ENCODE peak calls at places on chromosomes 1 and 21, in ten cellular contexts. One of them, this sample, is unnamed.

GRCh38 chr1:90716243-90716551 is 905 bp downstream of the BARHL2 start:
- DNase-seq in fibroblast of the aortic adventitia: no peak
- DNase-seq in neural progenitor cell: peak
- DNase-seq in tibial artery: no peak
- DNase-seq in T-helper 17 cell: no peak
- DNase-seq in GM12891: no peak
- DNase-seq in A673: no peak
- DNase-seq in fibroblast of the conjunctiva: no peak
- DNase-seq in activated T-helper 1 cell treated with Interleukin-2 at 50 U/mL for 16 hours: no peak
- DNase-seq in A549: no peak
- DNase-seq in this sample: no peak

GRCh38 chr1:153040950-153041631 is at the start of gene SPRR2D:
- DNase-seq in fibroblast of the aortic adventitia: no peak
- DNase-seq in fibroblast of the conjunctiva: no peak
- DNase-seq in activated T-helper 1 cell treated with Interleukin-2 at 50 U/mL for 16 hours: no peak
- DNase-seq in A673: peak
- DNase-seq in GM12891: no peak
- DNase-seq in neural progenitor cell: no peak
- DNase-seq in A549: no peak
- DNase-seq in tibial artery: no peak
- DNase-seq in T-helper 17 cell: no peak
- DNase-seq in this sample: no peak

GRCh38 chr1:101175886-101176285 is 60.9 kb upstream of the S1PR1 start:
- DNase-seq in T-helper 17 cell: no peak
- DNase-seq in fibroblast of the aortic adventitia: no peak
- DNase-seq in fibroblast of the conjunctiva: no peak
- DNase-seq in activated T-helper 1 cell treated with Interleukin-2 at 50 U/mL for 16 hours: no peak
- DNase-seq in tibial artery: no peak
- DNase-seq in neural progenitor cell: no peak
- DNase-seq in A549: no peak
- DNase-seq in A673: no peak
- DNase-seq in GM12891: no peak
- DNase-seq in this sample: no peak

GRCh38 chr1:170707959-170708666 is 44.2 kb downstream of the PRRX1 start:
- DNase-seq in T-helper 17 cell: no peak
- DNase-seq in GM12891: no peak
- DNase-seq in fibroblast of the aortic adventitia: peak
- DNase-seq in fibroblast of the conjunctiva: peak
- DNase-seq in activated T-helper 1 cell treated with Interleukin-2 at 50 U/mL for 16 hours: no peak
- DNase-seq in A673: peak
- DNase-seq in neural progenitor cell: no peak
- DNase-seq in tibial artery: peak
- DNase-seq in A549: peak
- DNase-seq in this sample: peak

GRCh38 chr1:223702735-223703667 is 9.3 kb upstream of the CAPN2 start:
- DNase-seq in neural progenitor cell: no peak
- DNase-seq in fibroblast of the aortic adventitia: no peak
- DNase-seq in A673: no peak
- DNase-seq in T-helper 17 cell: no peak
- DNase-seq in A549: peak
- DNase-seq in GM12891: no peak
- DNase-seq in activated T-helper 1 cell treated with Interleukin-2 at 50 U/mL for 16 hours: no peak
- DNase-seq in tibial artery: no peak
- DNase-seq in fibroblast of the conjunctiva: no peak
- DNase-seq in this sample: no peak

GRCh38 chr21:25569084-25569483 is 38.2 kb downstream of the MRPL39 start:
- DNase-seq in GM12891: no peak
- DNase-seq in neural progenitor cell: no peak
- DNase-seq in tibial artery: no peak
- DNase-seq in fibroblast of the aortic adventitia: no peak
- DNase-seq in fibroblast of the conjunctiva: no peak
- DNase-seq in A673: peak
- DNase-seq in A549: no peak
- DNase-seq in activated T-helper 1 cell treated with Interleukin-2 at 50 U/mL for 16 hours: no peak
- DNase-seq in T-helper 17 cell: no peak
- DNase-seq in this sample: no peak

GRCh38 chr1:54887665-54888071 is 673 bp upstream of the DHCR24 start:
- DNase-seq in A673: peak
- DNase-seq in GM12891: no peak
- DNase-seq in neural progenitor cell: peak
- DNase-seq in fibroblast of the aortic adventitia: peak
- DNase-seq in T-helper 17 cell: no peak
- DNase-seq in fibroblast of the conjunctiva: no peak
- DNase-seq in activated T-helper 1 cell treated with Interleukin-2 at 50 U/mL for 16 hours: no peak
- DNase-seq in tibial artery: peak
- DNase-seq in A549: no peak
- DNase-seq in this sample: peak

GRCh38 chr1:61055110-61055614 is 27.2 kb upstream of the NFIA start:
- DNase-seq in T-helper 17 cell: no peak
- DNase-seq in A673: no peak
- DNase-seq in fibroblast of the aortic adventitia: peak
- DNase-seq in tibial artery: no peak
- DNase-seq in neural progenitor cell: no peak
- DNase-seq in A549: no peak
- DNase-seq in GM12891: no peak
- DNase-seq in activated T-helper 1 cell treated with Interleukin-2 at 50 U/mL for 16 hours: no peak
- DNase-seq in fibroblast of the conjunctiva: no peak
- DNase-seq in this sample: peak

GRCh38 chr1:195202271-195202670 is 1406.0 kb downstream of the KCNT2 start:
- DNase-seq in tibial artery: no peak
- DNase-seq in activated T-helper 1 cell treated with Interleukin-2 at 50 U/mL for 16 hours: no peak
- DNase-seq in fibroblast of the aortic adventitia: no peak
- DNase-seq in fibroblast of the conjunctiva: no peak
- DNase-seq in GM12891: no peak
- DNase-seq in A673: no peak
- DNase-seq in neural progenitor cell: no peak
- DNase-seq in A549: no peak
- DNase-seq in T-helper 17 cell: no peak
- DNase-seq in this sample: no peak

GRCh38 chr1:175665628-175666027 is 77.8 kb downstream of the TNR start:
- DNase-seq in fibroblast of the aortic adventitia: no peak
- DNase-seq in neural progenitor cell: no peak
- DNase-seq in A673: no peak
- DNase-seq in tibial artery: no peak
- DNase-seq in GM12891: no peak
- DNase-seq in A549: no peak
- DNase-seq in fibroblast of the conjunctiva: no peak
- DNase-seq in activated T-helper 1 cell treated with Interleukin-2 at 50 U/mL for 16 hours: no peak
- DNase-seq in T-helper 17 cell: no peak
- DNase-seq in this sample: no peak

GRCh38 chr1:29974345-29974744 is 738.0 kb downstream of the PTPRU start:
- DNase-seq in fibroblast of the aortic adventitia: peak
- DNase-seq in T-helper 17 cell: no peak
- DNase-seq in activated T-helper 1 cell treated with Interleukin-2 at 50 U/mL for 16 hours: no peak
- DNase-seq in A549: peak
- DNase-seq in neural progenitor cell: peak
- DNase-seq in A673: peak
- DNase-seq in tibial artery: no peak
- DNase-seq in GM12891: no peak
- DNase-seq in fibroblast of the conjunctiva: peak
- DNase-seq in this sample: no peak

GRCh38 chr1:243728192-243728570 is 121.9 kb downstream of the AKT3 start:
- DNase-seq in neural progenitor cell: no peak
- DNase-seq in A549: no peak
- DNase-seq in tibial artery: no peak
- DNase-seq in fibroblast of the conjunctiva: no peak
- DNase-seq in activated T-helper 1 cell treated with Interleukin-2 at 50 U/mL for 16 hours: no peak
- DNase-seq in fibroblast of the aortic adventitia: no peak
- DNase-seq in GM12891: no peak
- DNase-seq in T-helper 17 cell: no peak
- DNase-seq in A673: no peak
- DNase-seq in this sample: no peak

GRCh38 chr21:29114765-29115164 is 15.7 kb upstream of the MAP3K7CL start:
- DNase-seq in A673: no peak
- DNase-seq in A549: peak
- DNase-seq in T-helper 17 cell: no peak
- DNase-seq in GM12891: no peak
- DNase-seq in fibroblast of the aortic adventitia: peak
- DNase-seq in activated T-helper 1 cell treated with Interleukin-2 at 50 U/mL for 16 hours: no peak
- DNase-seq in neural progenitor cell: peak
- DNase-seq in tibial artery: no peak
- DNase-seq in fibroblast of the conjunctiva: peak
- DNase-seq in this sample: no peak

GRCh38 chr1:158117854-158118691 is 62.6 kb upstream of the CD1D start:
- DNase-seq in A673: peak
- DNase-seq in activated T-helper 1 cell treated with Interleukin-2 at 50 U/mL for 16 hours: peak
- DNase-seq in fibroblast of the conjunctiva: peak
- DNase-seq in T-helper 17 cell: no peak
- DNase-seq in fibroblast of the aortic adventitia: peak
- DNase-seq in GM12891: peak
- DNase-seq in tibial artery: peak
- DNase-seq in A549: peak
- DNase-seq in neural progenitor cell: peak
- DNase-seq in this sample: peak

GRCh38 chr1:152141971-152142584 is 16.9 kb downstream of the RPTN start:
- DNase-seq in fibroblast of the conjunctiva: peak
- DNase-seq in T-helper 17 cell: no peak
- DNase-seq in A673: peak
- DNase-seq in A549: peak
- DNase-seq in neural progenitor cell: peak
- DNase-seq in activated T-helper 1 cell treated with Interleukin-2 at 50 U/mL for 16 hours: no peak
- DNase-seq in tibial artery: peak
- DNase-seq in fibroblast of the aortic adventitia: peak
- DNase-seq in GM12891: no peak
- DNase-seq in this sample: peak

GRCh38 chr1:175941164-175941563 is 197.8 kb upstream of the TNR start:
- DNase-seq in activated T-helper 1 cell treated with Interleukin-2 at 50 U/mL for 16 hours: no peak
- DNase-seq in A673: no peak
- DNase-seq in tibial artery: no peak
- DNase-seq in GM12891: no peak
- DNase-seq in A549: no peak
- DNase-seq in fibroblast of the conjunctiva: no peak
- DNase-seq in fibroblast of the aortic adventitia: no peak
- DNase-seq in T-helper 17 cell: no peak
- DNase-seq in neural progenitor cell: no peak
- DNase-seq in this sample: no peak

GRCh38 chr1:233815865-233816264 is 88.6 kb upstream of the SLC35F3 start:
- DNase-seq in A673: no peak
- DNase-seq in GM12891: no peak
- DNase-seq in T-helper 17 cell: no peak
- DNase-seq in tibial artery: no peak
- DNase-seq in fibroblast of the aortic adventitia: no peak
- DNase-seq in activated T-helper 1 cell treated with Interleukin-2 at 50 U/mL for 16 hours: no peak
- DNase-seq in fibroblast of the conjunctiva: no peak
- DNase-seq in A549: no peak
- DNase-seq in neural progenitor cell: no peak
- DNase-seq in this sample: no peak

GRCh38 chr1:167512262-167512661 is 6.1 kb downstream of the CD247 start:
- DNase-seq in A549: no peak
- DNase-seq in tibial artery: no peak
- DNase-seq in fibroblast of the aortic adventitia: no peak
- DNase-seq in A673: no peak
- DNase-seq in fibroblast of the conjunctiva: no peak
- DNase-seq in T-helper 17 cell: no peak
- DNase-seq in neural progenitor cell: no peak
- DNase-seq in GM12891: no peak
- DNase-seq in activated T-helper 1 cell treated with Interleukin-2 at 50 U/mL for 16 hours: no peak
- DNase-seq in this sample: no peak

GRCh38 chr1:80047791-80048190 is 1041.3 kb upstream of the ADGRL4 start:
- DNase-seq in T-helper 17 cell: no peak
- DNase-seq in fibroblast of the conjunctiva: no peak
- DNase-seq in tibial artery: no peak
- DNase-seq in neural progenitor cell: no peak
- DNase-seq in A673: peak
- DNase-seq in fibroblast of the aortic adventitia: peak
- DNase-seq in GM12891: no peak
- DNase-seq in A549: no peak
- DNase-seq in activated T-helper 1 cell treated with Interleukin-2 at 50 U/mL for 16 hours: no peak
- DNase-seq in this sample: no peak

GRCh38 chr1:17377325-17377953 is 5.4 kb downstream of the PADI6 start:
- DNase-seq in neural progenitor cell: no peak
- DNase-seq in A549: no peak
- DNase-seq in GM12891: no peak
- DNase-seq in fibroblast of the conjunctiva: no peak
- DNase-seq in tibial artery: no peak
- DNase-seq in activated T-helper 1 cell treated with Interleukin-2 at 50 U/mL for 16 hours: no peak
- DNase-seq in fibroblast of the aortic adventitia: no peak
- DNase-seq in T-helper 17 cell: no peak
- DNase-seq in A673: no peak
- DNase-seq in this sample: no peak

GRCh38 chr1:174008979-174009378 is 13.2 kb downstream of the RC3H1 start:
- DNase-seq in A549: no peak
- DNase-seq in T-helper 17 cell: no peak
- DNase-seq in neural progenitor cell: no peak
- DNase-seq in activated T-helper 1 cell treated with Interleukin-2 at 50 U/mL for 16 hours: no peak
- DNase-seq in GM12891: no peak
- DNase-seq in fibroblast of the conjunctiva: no peak
- DNase-seq in tibial artery: no peak
- DNase-seq in A673: no peak
- DNase-seq in fibroblast of the aortic adventitia: no peak
- DNase-seq in this sample: no peak

GRCh38 chr1:18849252-18849651 is 10.2 kb downstream of the TAS1R2 start:
- DNase-seq in neural progenitor cell: no peak
- DNase-seq in A549: no peak
- DNase-seq in T-helper 17 cell: no peak
- DNase-seq in tibial artery: no peak
- DNase-seq in A673: peak
- DNase-seq in activated T-helper 1 cell treated with Interleukin-2 at 50 U/mL for 16 hours: no peak
- DNase-seq in fibroblast of the conjunctiva: no peak
- DNase-seq in GM12891: no peak
- DNase-seq in fibroblast of the aortic adventitia: no peak
- DNase-seq in this sample: no peak

GRCh38 chr1:223244366-223245103 is 101.5 kb upstream of the TLR5 start:
- DNase-seq in fibroblast of the conjunctiva: no peak
- DNase-seq in neural progenitor cell: no peak
- DNase-seq in A673: peak
- DNase-seq in A549: no peak
- DNase-seq in tibial artery: no peak
- DNase-seq in T-helper 17 cell: no peak
- DNase-seq in activated T-helper 1 cell treated with Interleukin-2 at 50 U/mL for 16 hours: no peak
- DNase-seq in fibroblast of the aortic adventitia: peak
- DNase-seq in GM12891: no peak
- DNase-seq in this sample: no peak

GRCh38 chr1:192805832-192806323 is 3.0 kb upstream of the RGS2 start:
- DNase-seq in T-helper 17 cell: no peak
- DNase-seq in activated T-helper 1 cell treated with Interleukin-2 at 50 U/mL for 16 hours: no peak
- DNase-seq in GM12891: no peak
- DNase-seq in fibroblast of the conjunctiva: peak
- DNase-seq in tibial artery: no peak
- DNase-seq in A549: peak
- DNase-seq in fibroblast of the aortic adventitia: peak
- DNase-seq in A673: peak
- DNase-seq in neural progenitor cell: peak
- DNase-seq in this sample: peak

GRCh38 chr1:237411621-237412020 is 369.6 kb downstream of the RYR2 start:
- DNase-seq in neural progenitor cell: no peak
- DNase-seq in A549: no peak
- DNase-seq in A673: no peak
- DNase-seq in T-helper 17 cell: no peak
- DNase-seq in fibroblast of the conjunctiva: no peak
- DNase-seq in fibroblast of the aortic adventitia: no peak
- DNase-seq in activated T-helper 1 cell treated with Interleukin-2 at 50 U/mL for 16 hours: no peak
- DNase-seq in GM12891: no peak
- DNase-seq in tibial artery: no peak
- DNase-seq in this sample: no peak

GRCh38 chr1:43171312-43171875 is 696 bp downstream of the EBNA1BP2 start:
- DNase-seq in fibroblast of the aortic adventitia: peak
- DNase-seq in neural progenitor cell: peak
- DNase-seq in T-helper 17 cell: no peak
- DNase-seq in A673: no peak
- DNase-seq in A549: no peak
- DNase-seq in activated T-helper 1 cell treated with Interleukin-2 at 50 U/mL for 16 hours: no peak
- DNase-seq in tibial artery: no peak
- DNase-seq in GM12891: no peak
- DNase-seq in fibroblast of the conjunctiva: no peak
- DNase-seq in this sample: no peak

GRCh38 chr1:68904472-68904871 is 407.6 kb upstream of the DEPDC1 start:
- DNase-seq in A549: no peak
- DNase-seq in A673: peak
- DNase-seq in neural progenitor cell: peak
- DNase-seq in GM12891: no peak
- DNase-seq in fibroblast of the conjunctiva: no peak
- DNase-seq in fibroblast of the aortic adventitia: peak
- DNase-seq in tibial artery: no peak
- DNase-seq in activated T-helper 1 cell treated with Interleukin-2 at 50 U/mL for 16 hours: no peak
- DNase-seq in T-helper 17 cell: no peak
- DNase-seq in this sample: no peak

GRCh38 chr1:206579747-206580437 is 32.4 kb downstream of the EIF2D start:
- DNase-seq in activated T-helper 1 cell treated with Interleukin-2 at 50 U/mL for 16 hours: peak
- DNase-seq in fibroblast of the conjunctiva: no peak
- DNase-seq in fibroblast of the aortic adventitia: peak
- DNase-seq in GM12891: no peak
- DNase-seq in A673: no peak
- DNase-seq in neural progenitor cell: no peak
- DNase-seq in A549: no peak
- DNase-seq in T-helper 17 cell: peak
- DNase-seq in tibial artery: peak
- DNase-seq in this sample: no peak